ENCODE peak calls at places on chromosomes 16 and 17, in four cellular contexts. G is AG04450, X is HFF-Myc, H is spleen. A is an unnamed sample.

GRCh38 chr16:30896890-30897730 is 696 bp downstream of the CTF1 start:
- DNase-seq in G (peak; percentile 68), X (peak; percentile 57), H (peak; percentile 95), A (peak; percentile 86)

GRCh38 chr17:56978441-56979090 is 635 bp downstream of the SCPEP1 start:
- DNase-seq in H (no peak), G (no peak), X (no peak), A (no peak)

GRCh38 chr16:79528281-79528680 is 72.3 kb downstream of the MAF start:
- DNase-seq in X (no peak), G (no peak), H (no peak), A (no peak)

GRCh38 chr17:35084987-35085386 is 21.5 kb upstream of the RFFL start:
- DNase-seq in G (no peak), H (no peak), X (no peak), A (no peak)

GRCh38 chr16:47016700-47017133 is 43.2 kb upstream of the DNAJA2 start:
- DNase-seq in X (no peak), G (no peak), H (no peak), A (no peak)

GRCh38 chr17:153851-154250 is 16.5 kb downstream of the SCGB1C2 start:
- DNase-seq in G (no peak), H (peak; percentile 12), X (no peak), A (no peak)

GRCh38 chr17:72510454-72511016 is 389.7 kb downstream of the SOX9 start:
- DNase-seq in X (no peak), G (no peak), H (no peak), A (no peak)

GRCh38 chr16:58378401-58378800 is 13.9 kb upstream of the GINS3 start:
- DNase-seq in X (no peak), H (no peak), G (no peak), A (no peak)

GRCh38 chr17:2700491-2701141 is 10.9 kb downstream of the CLUH start:
- DNase-seq in H (peak; percentile 68), X (no peak), G (no peak), A (peak; percentile 19)

GRCh38 chr16:4315185-4316102 is at the start of gene GLIS2:
- DNase-seq in H (peak; percentile 85), G (no peak), X (no peak), A (no peak)

GRCh38 chr17:58323420-58324408 is 4.9 kb downstream of the TSPOAP1 start:
- DNase-seq in X (no peak), G (no peak), H (peak; percentile 68), A (no peak)

GRCh38 chr16:88830250-88830649 is 18.5 kb upstream of the APRT start:
- DNase-seq in H (no peak), X (no peak), G (no peak), A (no peak)

GRCh38 chr17:79066963-79067362 is 7.7 kb upstream of the ENGASE start:
- DNase-seq in X (no peak), H (peak; percentile 23), G (no peak), A (peak; percentile 34)

GRCh38 chr17:49573510-49574282 is 2.0 kb upstream of the NXPH3 start:
- DNase-seq in G (no peak), X (no peak), H (peak; percentile 31), A (no peak)

GRCh38 chr16:28280881-28281836 is 11.2 kb upstream of the SBK1 start:
- DNase-seq in H (no peak), X (no peak), G (no peak), A (no peak)

GRCh38 chr17:42347198-42347597 is 41.0 kb downstream of the STAT3 start:
- DNase-seq in X (peak; percentile 76), H (no peak), G (peak; percentile 60), A (no peak)

GRCh38 chr16:3716831-3717234 is 491 bp downstream of the TRAP1 start:
- DNase-seq in G (no peak), X (no peak), H (no peak), A (no peak)

DNA sequence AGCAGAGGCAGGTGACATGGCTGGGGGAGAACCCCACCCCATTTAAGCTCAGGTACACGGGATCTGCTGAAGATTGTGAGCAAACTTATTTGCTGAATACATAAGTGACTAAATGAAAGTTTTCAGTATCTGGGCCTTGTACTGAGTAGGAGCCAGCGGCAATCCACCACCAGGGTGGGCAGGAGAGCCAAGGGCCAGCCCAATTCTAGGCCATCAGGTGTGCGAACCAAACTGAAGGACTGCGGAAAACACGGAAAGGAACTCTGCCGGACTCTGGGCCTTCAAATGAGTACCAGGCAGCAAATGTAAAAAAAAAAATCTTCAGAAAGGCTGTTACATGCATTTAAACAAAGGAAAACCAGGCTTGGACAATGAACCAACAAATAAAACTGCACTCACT is 19.7 kb downstream of the ARHGAP17 start:
- DNase-seq in G (no peak), X (no peak), H (no peak), A (no peak)
- TF ChIP-seq CTCF in G (peak; percentile 29), X (peak; percentile 33), H (no peak), A (no peak)

GRCh38 chr16:1538804-1539520 is 5.5 kb downstream of the TMEM204 start:
- DNase-seq in H (no peak), X (no peak), G (no peak), A (no peak)
- TF ChIP-seq CTCF in H (peak; percentile 10), X (peak; percentile 23), G (no peak), A (no peak)

GRCh38 chr17:16464001-16464640 is 27.9 kb downstream of the LRRC75A start:
- DNase-seq in G (no peak), X (no peak), H (no peak), A (no peak)

GRCh38 chr17:16461606-16461866 is 30.5 kb downstream of the LRRC75A start:
- DNase-seq in X (no peak), H (no peak), G (no peak), A (no peak)

GRCh38 chr17:16464641-16465312 is 27.2 kb downstream of the LRRC75A start:
- DNase-seq in H (no peak), G (no peak), X (no peak), A (peak; percentile 70)

GRCh38 chr17:16462070-16462864 is 29.7 kb downstream of the LRRC75A start:
- DNase-seq in X (no peak), H (no peak), G (no peak), A (no peak)

GRCh38 chr17:16463341-16464000 is 28.5 kb downstream of the LRRC75A start:
- DNase-seq in G (peak; percentile 50), X (no peak), H (peak; percentile 85), A (peak; percentile 91)
- TF ChIP-seq CTCF in G (peak; percentile 47), X (peak; percentile 32), H (peak; percentile 42), A (peak; percentile 25)

DNA sequence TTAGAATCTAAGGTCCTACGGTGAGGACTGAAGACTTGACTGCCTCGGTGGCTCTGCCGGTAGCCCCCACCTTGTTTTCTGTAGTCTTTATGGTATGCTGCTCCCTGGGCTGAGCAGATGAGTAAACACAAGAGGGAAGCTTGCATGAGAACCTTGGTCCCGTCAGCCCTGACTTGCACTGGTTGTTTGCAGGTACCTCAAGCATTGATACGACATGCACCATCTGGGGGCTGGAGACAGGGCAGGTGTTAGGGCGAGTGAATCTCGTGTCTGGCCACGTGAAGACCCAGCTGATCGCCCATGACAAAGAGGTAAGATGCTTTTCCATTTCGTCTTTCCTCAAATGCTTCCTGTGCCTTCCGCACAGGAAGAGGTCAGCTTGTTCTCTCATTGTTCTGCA is 21.1 kb upstream of the TACO1 start:
- DNase-seq in X (no peak), H (no peak), G (no peak), A (no peak)
- TF ChIP-seq CTCF in X (no peak), H (no peak), G (no peak), A (no peak)

GRCh38 chr17:68539536-68540469 is 27.6 kb downstream of the PRKAR1A start:
- DNase-seq in G (no peak), H (no peak), X (peak; percentile 20), A (no peak)
- TF ChIP-seq CTCF in G (peak; percentile 14), H (no peak), X (peak; percentile 29), A (no peak)

DNA sequence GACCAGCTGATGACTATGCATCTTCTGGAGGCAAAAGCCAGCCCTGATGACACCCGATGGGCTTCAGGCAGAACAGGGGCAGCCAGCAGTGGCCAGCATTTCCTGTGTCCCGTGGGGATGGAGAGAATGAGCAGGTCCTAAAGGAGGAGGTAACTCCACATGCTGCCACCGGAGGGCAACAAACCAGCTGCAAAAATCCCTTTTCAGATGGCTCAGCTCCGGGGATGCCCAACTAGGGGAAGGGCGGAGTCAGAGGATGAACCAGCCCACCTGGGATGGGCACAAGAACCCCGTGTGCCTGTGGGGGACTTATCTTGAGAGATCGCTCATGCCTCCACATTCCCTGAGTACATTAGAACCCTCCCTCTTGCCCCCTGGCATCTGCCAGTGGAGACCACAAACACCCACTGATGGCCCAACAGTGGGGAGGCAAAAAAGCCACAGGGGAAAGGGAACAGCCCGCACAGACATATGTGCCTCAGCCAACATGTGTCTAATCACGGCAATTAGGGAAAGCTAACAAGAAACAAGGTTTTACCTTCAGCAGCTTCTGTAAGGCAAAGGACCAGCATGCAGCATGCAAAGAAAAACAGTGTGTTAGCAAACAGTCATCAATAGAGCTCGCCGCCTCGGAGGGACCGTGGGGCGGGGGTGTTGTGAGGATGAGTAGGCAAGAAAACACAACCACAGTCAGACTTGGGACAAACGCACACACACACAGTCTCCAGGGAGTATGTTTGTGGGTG is 64.1 kb downstream of the MYO18A start:
- DNase-seq in X (no peak), H (no peak), G (no peak), A (no peak)
- TF ChIP-seq CTCF in X (peak; percentile 62), H (peak; percentile 22), G (peak; percentile 63), A (no peak)

GRCh38 chr16:1863681-1864460 is 8.1 kb downstream of the MEIOB start:
- DNase-seq in X (no peak), G (no peak), H (no peak), A (no peak)
- TF ChIP-seq CTCF in X (peak; percentile 32), G (peak; percentile 60), H (peak; percentile 56), A (peak; percentile 28)

DNA sequence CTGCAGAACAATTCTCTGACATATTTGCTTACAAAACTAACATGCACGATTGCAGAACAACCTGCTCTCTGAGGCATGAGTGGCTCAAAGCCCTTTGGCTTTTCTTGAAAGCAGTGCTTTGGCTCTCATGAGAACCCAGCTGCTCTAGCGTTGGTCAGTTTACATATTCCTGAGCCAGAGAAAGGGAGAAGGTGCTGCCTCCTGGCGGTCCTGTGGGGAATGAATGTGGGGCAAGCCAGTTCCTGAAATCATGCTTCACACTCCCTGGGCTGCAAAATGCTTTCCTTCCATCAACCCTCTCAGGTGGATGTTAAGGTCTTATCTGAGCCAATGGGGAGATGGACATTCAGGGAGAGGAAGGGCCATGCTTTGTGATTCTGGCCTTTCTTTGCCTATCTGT is 122.5 kb upstream of the NLRP1 start:
- DNase-seq in X (peak; percentile 29), G (peak; percentile 29), H (peak; percentile 83), A (peak; percentile 35)
- TF ChIP-seq CTCF in X (peak; percentile 87), G (peak; percentile 90), H (peak; percentile 77), A (no peak)

A was measured in Peyer's patch.